ENCODE peak calls at places on chromosomes 12 and 14, in ten cellular contexts. U, X, P, M, I, H, Y, V, R and D are unnamed samples.

GRCh38 chr14:65150891-65151290 is 48.6 kb upstream of the MAX start:
- DNase-seq in U (no peak), X (no peak), P (no peak), M (no peak), I (no peak), H (no peak), Y (no peak), V (no peak), R (no peak), D (no peak)

GRCh38 chr14:67428501-67429031 is 16.6 kb upstream of the PLEK2 start:
- DNase-seq in U (no peak), X (peak), P (no peak), M (no peak), I (no peak), H (no peak), Y (peak), V (peak), R (no peak), D (no peak)

GRCh38 chr12:124130717-124131670 is 158.0 kb downstream of the ZNF664 start:
- DNase-seq in U (peak), X (peak), P (no peak), M (no peak), I (no peak), H (no peak), Y (peak), V (no peak), R (no peak), D (no peak)

GRCh38 chr12:98901189-98901588 is 256.1 kb downstream of the APAF1 start:
- DNase-seq in U (no peak), X (no peak), P (no peak), M (no peak), I (no peak), H (no peak), Y (no peak), V (no peak), R (no peak), D (no peak)

GRCh38 chr14:97039717-97040363 is 242.7 kb downstream of the VRK1 start:
- DNase-seq in U (no peak), X (no peak), P (no peak), M (no peak), I (no peak), H (no peak), Y (no peak), V (no peak), R (no peak), D (no peak)

GRCh38 chr14:100138955-100139354 is 20.5 kb downstream of the DEGS2 start:
- DNase-seq in U (no peak), X (no peak), P (no peak), M (no peak), I (no peak), H (no peak), Y (no peak), V (no peak), R (no peak), D (no peak)

GRCh38 chr12:57522887-57523705 is 472 bp downstream of the MBD6 start:
- DNase-seq in U (no peak), X (peak), P (peak), M (peak), I (peak), H (peak), Y (peak), V (peak), R (peak), D (peak)

GRCh38 chr12:76777765-76778216 is 13.9 kb downstream of the ZDHHC17 start:
- DNase-seq in U (no peak), X (no peak), P (peak), M (no peak), I (no peak), H (no peak), Y (no peak), V (no peak), R (no peak), D (no peak)

GRCh38 chr14:83300454-83301064 is 1766.9 kb upstream of the SEL1L start:
- DNase-seq in U (no peak), X (no peak), P (no peak), M (no peak), I (no peak), H (no peak), Y (no peak), V (no peak), R (no peak), D (no peak)

GRCh38 chr14:58198086-58198485 is 1.9 kb upstream of the ACTR10 start:
- DNase-seq in U (no peak), X (no peak), P (no peak), M (no peak), I (no peak), H (no peak), Y (no peak), V (no peak), R (no peak), D (no peak)

GRCh38 chr14:24848427-24848826 is 201.5 kb downstream of the STXBP6 start:
- DNase-seq in U (no peak), X (no peak), P (no peak), M (no peak), I (no peak), H (no peak), Y (no peak), V (no peak), R (no peak), D (no peak)

GRCh38 chr14:32865827-32866376 is 72.8 kb upstream of the NPAS3 start:
- DNase-seq in U (no peak), X (no peak), P (no peak), M (no peak), I (no peak), H (no peak), Y (no peak), V (peak), R (no peak), D (no peak)

GRCh38 chr14:29475641-29476040 is 452.0 kb downstream of the PRKD1 start:
- DNase-seq in U (no peak), X (no peak), P (no peak), M (no peak), I (no peak), H (no peak), Y (no peak), V (no peak), R (no peak), D (no peak)

GRCh38 chr14:60165547-60165876 is 314 bp upstream of the DHRS7 start:
- DNase-seq in U (no peak), X (no peak), P (no peak), M (no peak), I (no peak), H (no peak), Y (no peak), V (no peak), R (no peak), D (no peak)

GRCh38 chr14:72217164-72217563 is 284.9 kb downstream of the RGS6 start:
- DNase-seq in U (no peak), X (no peak), P (no peak), M (no peak), I (no peak), H (no peak), Y (no peak), V (no peak), R (no peak), D (no peak)

GRCh38 chr14:40312296-40312695 is 880.1 kb upstream of the FBXO33 start:
- DNase-seq in U (no peak), X (no peak), P (no peak), M (no peak), I (no peak), H (no peak), Y (no peak), V (no peak), R (no peak), D (no peak)

GRCh38 chr12:121494093-121494787 is 86.6 kb downstream of the KDM2B start:
- DNase-seq in U (peak), X (peak), P (peak), M (peak), I (no peak), H (peak), Y (peak), V (peak), R (no peak), D (no peak)

GRCh38 chr12:54463484-54463883 is 9.9 kb downstream of the GTSF1 start:
- DNase-seq in U (no peak), X (no peak), P (no peak), M (no peak), I (no peak), H (no peak), Y (no peak), V (no peak), R (no peak), D (no peak)

GRCh38 chr12:95836185-95836609 is 22.6 kb upstream of the SNRPF start:
- DNase-seq in U (peak), X (no peak), P (no peak), M (no peak), I (no peak), H (no peak), Y (no peak), V (no peak), R (no peak), D (no peak)

GRCh38 chr12:59689776-59690175 is 93.9 kb downstream of the SLC16A7 start:
- DNase-seq in U (no peak), X (no peak), P (no peak), M (no peak), I (no peak), H (no peak), Y (no peak), V (no peak), R (no peak), D (no peak)

GRCh38 chr12:30963709-30964564 is 37.4 kb downstream of the TSPAN11 start:
- DNase-seq in U (no peak), X (no peak), P (no peak), M (no peak), I (no peak), H (no peak), Y (no peak), V (no peak), R (no peak), D (no peak)

GRCh38 chr14:53955671-53956426 is 776 bp downstream of the BMP4 start:
- DNase-seq in U (no peak), X (peak), P (no peak), M (no peak), I (peak), H (peak), Y (peak), V (peak), R (peak), D (peak)

GRCh38 chr12:53985358-53985899 is 483 bp downstream of the HOXC10 start:
- DNase-seq in U (no peak), X (no peak), P (no peak), M (no peak), I (no peak), H (no peak), Y (no peak), V (no peak), R (no peak), D (no peak)

GRCh38 chr12:47885012-47885501 is 19.7 kb downstream of the VDR start:
- DNase-seq in U (no peak), X (no peak), P (no peak), M (no peak), I (no peak), H (no peak), Y (no peak), V (no peak), R (no peak), D (no peak)

DNA sequence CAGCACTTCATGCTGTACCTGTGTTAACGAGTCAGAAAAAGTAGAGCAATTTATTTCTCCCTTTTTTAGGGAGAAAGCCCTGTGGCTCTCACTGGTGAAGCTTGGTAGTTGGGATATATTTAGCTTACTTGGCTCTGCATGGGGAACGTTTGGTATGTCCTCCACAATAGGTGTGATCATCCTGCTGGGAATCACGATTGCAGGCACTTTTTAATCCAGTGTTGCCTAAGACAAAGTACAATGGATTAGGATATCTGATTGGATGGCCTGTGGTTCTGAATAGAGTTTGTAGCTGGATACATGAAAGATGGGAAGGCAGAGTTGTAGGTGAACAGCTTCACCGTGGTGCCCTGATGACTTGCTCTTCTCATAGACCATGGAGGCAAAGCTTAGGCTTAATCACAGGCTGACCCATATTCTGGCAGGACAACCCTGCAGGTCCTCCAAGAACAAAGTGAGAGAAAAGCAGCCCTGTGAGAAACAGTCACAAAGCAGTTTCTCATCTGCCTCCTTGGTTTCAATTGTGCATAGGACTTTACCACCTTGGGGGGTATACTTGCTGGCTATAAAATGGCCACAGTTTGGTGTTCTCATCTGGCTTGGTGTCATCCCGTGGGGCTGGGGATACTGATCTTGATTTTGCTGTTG is 7.5 kb downstream of the RESF1 start:
- DNase-seq in U (no peak), X (no peak), P (no peak), M (no peak), I (no peak), H (no peak), Y (no peak), V (no peak), R (no peak), D (no peak)
- TF ChIP-seq POLR2A in U (no peak), X (no peak), P (no peak), M (no peak), I (no peak), H (no peak), Y (no peak), V (no peak), R (no peak), D (no peak)

DNA sequence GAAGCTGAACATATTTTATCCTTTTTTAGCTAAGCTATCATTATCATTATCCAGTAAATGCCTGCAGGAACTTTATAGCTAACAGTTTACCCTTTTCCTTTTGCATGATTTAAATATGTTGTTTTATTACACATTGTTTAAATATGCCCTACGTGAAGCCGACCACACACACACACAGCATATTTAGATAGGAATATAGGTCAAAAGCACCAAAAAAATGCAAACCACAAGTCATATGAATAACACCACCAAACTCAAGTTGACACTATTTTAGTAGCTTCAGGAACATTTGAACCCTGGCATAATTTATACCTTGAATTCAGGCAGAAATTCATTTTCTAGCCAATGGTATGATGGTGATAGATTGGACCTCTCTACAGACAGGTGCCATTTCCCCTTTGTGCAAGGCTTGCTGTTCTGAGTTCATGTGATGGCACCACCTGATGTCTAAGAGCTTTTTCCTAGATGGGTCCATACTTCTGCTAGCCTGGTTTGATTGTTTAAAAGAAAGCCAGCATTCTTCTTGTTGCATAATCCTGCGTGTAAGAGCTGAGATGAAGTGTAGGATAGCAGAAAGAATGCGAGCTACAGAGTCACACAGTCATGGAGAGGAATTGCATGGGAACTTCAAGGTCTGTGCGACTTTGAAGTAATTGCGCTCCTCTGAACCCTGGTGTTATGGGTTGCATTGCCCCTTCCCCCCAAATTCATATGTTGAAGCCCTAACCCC is 454.8 kb upstream of the SOX5 start:
- DNase-seq in U (no peak), X (no peak), P (no peak), M (no peak), I (no peak), H (no peak), Y (no peak), V (no peak), R (no peak), D (no peak)
- H3K4me3 ChIP-seq in U (no peak), X (no peak), P (no peak), M (no peak), I (no peak), H (no peak), Y (no peak), V (no peak), R (no peak), D (no peak)

GRCh38 chr14:35403397-35404245 is 928 bp downstream of the NFKBIA start:
- DNase-seq in U (peak), X (peak), P (peak), M (peak), I (peak), H (peak), Y (peak), V (peak), R (peak), D (peak)
- TF ChIP-seq POLR2A in U (no peak), X (peak), P (peak), M (peak), I (no peak), H (no peak), Y (no peak), V (peak), R (peak), D (no peak)

DNA sequence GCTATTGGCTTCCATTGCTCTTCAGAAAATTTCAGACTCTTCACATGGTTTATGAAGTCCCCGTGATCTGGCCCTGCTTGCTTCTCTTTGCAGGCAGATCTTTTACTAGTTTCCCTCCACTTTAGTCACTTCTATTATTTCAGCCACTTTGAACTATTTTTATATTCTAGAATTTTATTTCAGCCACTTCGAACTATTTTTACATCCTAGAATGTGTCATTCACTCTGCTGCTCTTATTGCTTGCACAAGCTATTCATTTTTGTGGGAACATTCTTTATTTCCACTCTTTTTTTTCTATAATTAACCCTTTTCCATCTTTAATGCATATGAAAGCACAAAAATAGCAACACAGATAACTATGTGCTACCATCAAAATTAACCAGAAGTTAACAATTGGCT is 24.5 kb downstream of the TSHR start:
- DNase-seq in U (no peak), X (no peak), P (no peak), M (no peak), I (no peak), H (no peak), Y (no peak), V (no peak), R (no peak), D (no peak)
- H3K4me3 ChIP-seq in U (no peak), X (no peak), P (no peak), M (no peak), I (no peak), H (no peak), Y (no peak), V (no peak), R (no peak), D (no peak)